ENCODE peak calls at places on chromosomes 5 and 9, in five cellular contexts. Q is GM13977, G is tibial nerve, R is fibroblast of lung, I is neural crest cell. H is an unnamed sample.

GRCh38 chr9:121322037-121322736 is 47.9 kb downstream of the STOM start:
- DNase-seq in Q (no peak), G (no peak), R (peak), I (no peak), H (peak)

GRCh38 chr9:93676310-93677054 is 100.1 kb downstream of the PHF2 start:
- DNase-seq in Q (no peak), G (no peak), R (no peak), I (no peak), H (no peak)

GRCh38 chr5:168822745-168823281 is 243.6 kb upstream of the PANK3 start:
- DNase-seq in Q (no peak), G (no peak), R (no peak), I (no peak), H (no peak)

GRCh38 chr5:31809037-31809910 is 170.3 kb downstream of the PDZD2 start:
- DNase-seq in Q (peak), G (peak), R (peak), I (peak), H (peak)

GRCh38 chr9:21554813-21555212 is 72.7 kb upstream of the IFNE start:
- DNase-seq in Q (no peak), G (no peak), R (no peak), I (no peak), H (no peak)

GRCh38 chr9:124122813-124123462 is 111.4 kb downstream of the LHX2 start:
- DNase-seq in Q (no peak), G (no peak), R (peak), I (no peak), H (no peak)

GRCh38 chr5:179243333-179243732 is 101.9 kb downstream of the ADAMTS2 start:
- DNase-seq in Q (no peak), G (no peak), R (peak), I (no peak), H (peak)

GRCh38 chr5:175092691-175093090 is 351.3 kb downstream of the DRD1 start:
- DNase-seq in Q (no peak), G (no peak), R (no peak), I (no peak), H (no peak)

GRCh38 chr9:123637940-123638634 is 282.1 kb downstream of the CRB2 start:
- DNase-seq in Q (no peak), G (no peak), R (no peak), I (no peak), H (peak)

GRCh38 chr9:133031496-133031911 is 707 bp downstream of the GTF3C5 start:
- DNase-seq in Q (no peak), G (no peak), R (no peak), I (no peak), H (no peak)

GRCh38 chr9:100724932-100725331 is 147.1 kb downstream of the CAVIN4 start:
- DNase-seq in Q (no peak), G (no peak), R (no peak), I (no peak), H (no peak)

GRCh38 chr9:95778957-95779356 is 96.5 kb upstream of the ERCC6L2 start:
- DNase-seq in Q (no peak), G (peak), R (peak), I (no peak), H (peak)

GRCh38 chr5:146515473-146516150 is 378 bp downstream of the GPR151 start:
- DNase-seq in Q (no peak), G (no peak), R (no peak), I (no peak), H (no peak)

GRCh38 chr5:151222769-151223446 is 984 bp downstream of the CCDC69 start:
- DNase-seq in Q (peak), G (no peak), R (no peak), I (no peak), H (no peak)

GRCh38 chr5:151223447-151224264 is at the start of gene CCDC69:
- DNase-seq in Q (peak), G (peak), R (peak), I (peak), H (peak)

GRCh38 chr5:151225475-151225874 is 1.6 kb upstream of the CCDC69 start:
- DNase-seq in Q (no peak), G (no peak), R (no peak), I (no peak), H (no peak)

GRCh38 chr5:151224372-151224771 is 480 bp upstream of the CCDC69 start:
- DNase-seq in Q (peak), G (no peak), R (no peak), I (no peak), H (no peak)

GRCh38 chr5:151225071-151225470 is 1.2 kb upstream of the CCDC69 start:
- DNase-seq in Q (no peak), G (no peak), R (no peak), I (no peak), H (no peak)
- TF ChIP-seq CTCF in Q (peak), G (no peak), R (no peak), I (no peak), H (no peak)

DNA sequence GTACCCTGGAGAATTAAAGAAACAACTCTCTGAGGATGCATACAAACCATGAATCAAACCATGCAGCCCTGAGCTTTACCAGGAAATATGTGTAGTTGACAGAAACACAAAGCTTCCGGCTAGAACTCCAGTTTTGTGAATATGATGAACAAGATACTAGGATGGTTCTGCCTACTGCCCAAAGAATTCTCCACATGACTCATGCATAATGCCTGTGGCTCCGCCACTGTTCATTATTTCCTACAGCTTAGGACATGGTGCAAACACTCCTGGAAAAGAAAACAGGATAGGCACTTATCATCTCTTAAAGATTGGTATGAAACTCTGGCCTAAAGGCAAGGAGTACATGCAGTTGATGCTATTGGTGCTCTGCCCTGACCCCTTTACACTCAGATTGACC is 343.3 kb downstream of the DNAH5 start:
- DNase-seq in Q (no peak), G (no peak), R (no peak), I (no peak), H (peak)
- TF ChIP-seq CTCF in Q (no peak), G (no peak), R (no peak), I (no peak), H (no peak)

GRCh38 chr5:180621311-180621710 is 28.1 kb downstream of the FLT4 start:
- DNase-seq in Q (no peak), G (no peak), R (no peak), I (no peak), H (no peak)

GRCh38 chr5:180619563-180619915 is 28.2 kb upstream of the SCGB3A1 start:
- DNase-seq in Q (no peak), G (no peak), R (no peak), I (no peak), H (no peak)

GRCh38 chr5:180620014-180620413 is 28.7 kb upstream of the SCGB3A1 start:
- DNase-seq in Q (no peak), G (no peak), R (no peak), I (no peak), H (no peak)

GRCh38 chr5:180618487-180618829 is 27.2 kb upstream of the SCGB3A1 start:
- DNase-seq in Q (no peak), G (no peak), R (no peak), I (no peak), H (no peak)

GRCh38 chr5:180618830-180619562 is 27.7 kb upstream of the SCGB3A1 start:
- DNase-seq in Q (no peak), G (no peak), R (peak), I (peak), H (peak)
- TF ChIP-seq CTCF in Q (no peak), G (no peak), R (no peak), I (peak), H (peak)

GRCh38 chr5:6525422-6525821 is 76.8 kb downstream of the UBE2QL1 start:
- DNase-seq in Q (no peak), G (no peak), R (no peak), I (no peak), H (no peak)

GRCh38 chr5:6527749-6528455 is 79.2 kb downstream of the UBE2QL1 start:
- DNase-seq in Q (no peak), G (no peak), R (no peak), I (no peak), H (no peak)

GRCh38 chr5:6522337-6522736 is 73.7 kb downstream of the UBE2QL1 start:
- DNase-seq in Q (no peak), G (no peak), R (no peak), I (no peak), H (no peak)

GRCh38 chr5:6522983-6523382 is 74.3 kb downstream of the UBE2QL1 start:
- DNase-seq in Q (no peak), G (no peak), R (no peak), I (no peak), H (no peak)

GRCh38 chr5:6525910-6526309 is 77.3 kb downstream of the UBE2QL1 start:
- DNase-seq in Q (peak), G (no peak), R (no peak), I (peak), H (no peak)
- TF ChIP-seq CTCF in Q (peak), G (no peak), R (no peak), I (peak), H (no peak)

DNA sequence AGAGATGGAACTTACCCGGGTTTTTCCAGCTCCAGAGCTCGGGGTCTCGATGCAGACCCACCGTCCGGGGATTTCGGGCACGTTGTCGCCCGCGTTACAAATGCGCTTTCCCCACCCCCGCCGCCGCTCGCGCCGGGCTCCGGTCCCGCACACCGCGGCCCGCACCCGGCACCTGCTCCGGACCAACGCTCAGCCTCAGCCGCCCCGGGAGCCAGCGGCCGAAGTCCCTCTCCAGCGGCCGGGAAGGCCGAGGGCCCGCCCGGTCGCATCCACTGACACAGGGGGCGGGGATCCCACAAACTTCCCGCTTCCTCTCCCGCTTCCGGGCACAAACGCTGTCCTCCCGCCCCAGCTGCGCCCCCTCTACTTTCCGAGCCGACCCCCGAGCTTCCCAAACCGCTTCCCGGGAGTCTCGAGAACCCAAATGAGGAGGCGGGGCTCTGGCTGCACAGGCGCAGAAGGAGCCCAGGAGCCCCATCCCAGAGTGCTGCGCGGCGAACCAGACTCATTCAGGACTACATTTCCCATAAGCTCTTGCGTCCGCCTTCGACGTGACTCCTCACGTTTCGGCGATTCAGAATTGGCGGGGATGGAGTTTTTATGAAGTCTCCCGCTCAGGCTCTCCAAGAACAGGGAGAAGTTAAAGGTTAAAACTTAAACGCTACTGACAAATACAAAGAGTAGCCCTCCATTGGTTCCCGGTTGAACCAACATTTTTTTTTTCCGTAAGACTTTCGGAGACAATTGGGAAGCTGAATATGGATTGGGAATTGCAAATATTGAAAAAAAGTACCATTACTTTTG is at the start of gene ZNF782:
- DNase-seq in Q (peak), G (peak), R (peak), I (peak), H (peak)
- TF ChIP-seq CTCF in Q (no peak), G (no peak), R (no peak), I (no peak), H (no peak)

DNA sequence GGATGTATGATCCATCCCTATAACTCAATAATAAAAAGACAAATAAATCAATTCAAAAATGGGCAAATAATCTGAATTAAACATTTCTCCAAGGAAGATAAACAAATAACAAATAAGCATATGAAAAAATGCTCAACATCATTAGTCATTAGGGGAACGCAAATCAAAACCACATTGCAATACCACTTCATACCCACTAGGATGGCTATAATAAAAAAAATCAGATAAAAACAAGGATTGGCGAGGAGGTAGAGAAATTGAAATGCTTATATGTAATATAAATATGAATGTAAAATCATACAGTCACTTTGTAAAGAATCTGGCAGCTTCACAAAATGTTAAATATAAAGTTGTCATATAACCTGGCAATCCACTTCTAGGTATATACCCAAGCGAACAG is 52.3 kb upstream of the TBCA start:
- DNase-seq in Q (no peak), G (no peak), R (no peak), I (no peak), H (no peak)
- TF ChIP-seq CTCF in Q (no peak), G (no peak), R (no peak), I (peak), H (no peak)

GRCh38 chr5:1555808-1556681 is 32.3 kb upstream of the LPCAT1 start:
- DNase-seq in Q (peak), G (no peak), R (no peak), I (no peak), H (no peak)
- TF ChIP-seq CTCF in Q (no peak), G (no peak), R (no peak), I (no peak), H (no peak)

GRCh38 chr5:126837907-126838539 is 61.1 kb downstream of the LMNB1 start:
- DNase-seq in Q (no peak), G (no peak), R (peak), I (no peak), H (peak)
- TF ChIP-seq CTCF in Q (peak), G (peak), R (peak), I (no peak), H (peak)

DNA sequence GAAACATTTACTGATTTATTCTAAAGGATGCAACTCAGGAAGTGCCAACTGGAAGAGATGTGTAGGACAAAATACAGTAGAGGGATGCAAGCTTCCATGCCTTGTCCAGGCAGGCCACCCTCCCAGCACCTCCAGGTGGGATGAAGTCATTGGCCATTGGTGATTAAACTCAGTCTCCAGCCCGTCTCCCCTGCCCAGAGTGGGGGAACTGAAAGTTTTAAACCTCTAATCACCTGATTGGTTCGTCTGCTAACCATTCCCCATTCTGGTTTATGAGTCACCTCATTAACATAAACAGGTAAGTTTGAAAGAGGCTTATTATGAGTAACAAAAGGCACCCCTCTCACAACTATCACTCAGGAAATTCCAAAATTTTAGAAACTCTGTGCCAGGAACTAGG is 8.1 kb downstream of the TNFAIP8 start:
- DNase-seq in Q (no peak), G (no peak), R (no peak), I (no peak), H (no peak)
- TF ChIP-seq CTCF in Q (no peak), G (no peak), R (no peak), I (no peak), H (no peak)

H was measured in astrocyte of the spinal cord.